ENCODE peak calls at places on chromosomes 7 and 10, in six cellular contexts. U is SJSA1, G is IMR-90, W is GM23248, O is mesendoderm, V is endothelial cell of umbilical vein. K is an unnamed sample. For H3K4me1, the result is how much of the 10 kb centered on the place peaks cover.

GRCh38 chr10:66842867-66843266 is 83.0 kb upstream of the LRRTM3 start:
- DNase-seq in O (no peak), U (no peak), V (no peak), G (no peak), W (no peak), K (no peak)

GRCh38 chr10:24518981-24519597 is 204.6 kb downstream of the ARHGAP21 start:
- DNase-seq in W (peak), V (peak), O (peak), U (peak), G (peak), K (peak)

GRCh38 chr10:126006906-126007305 is 110.5 kb downstream of the FANK1 start:
- DNase-seq in U (no peak), W (no peak), G (no peak), O (no peak), V (no peak), K (no peak)

GRCh38 chr10:99292159-99292558 is 37.0 kb upstream of the CNNM1 start:
- DNase-seq in V (no peak), G (peak), U (peak), W (peak), O (no peak), K (no peak)

GRCh38 chr7:20787658-20788057 is 972 bp upstream of the SP8 start:
- DNase-seq in G (no peak), O (peak), U (no peak), V (no peak), W (no peak), K (no peak)

GRCh38 chr10:60733189-60733815 is 45.0 kb upstream of the CDK1 start:
- DNase-seq in O (peak), V (no peak), W (peak), U (peak), G (no peak), K (peak)

GRCh38 chr7:152050547-152050971 is 25.1 kb downstream of the GALNT11 start:
- DNase-seq in G (peak), V (no peak), U (peak), O (peak), W (peak), K (no peak)

GRCh38 chr10:106863549-106863948 is 301.0 kb downstream of the SORCS1 start:
- DNase-seq in O (peak), G (no peak), W (no peak), V (no peak), U (no peak), K (no peak)

GRCh38 chr10:71522438-71523144 is 125.9 kb downstream of the CDH23 start:
- DNase-seq in W (no peak), G (no peak), U (no peak), O (peak), V (no peak), K (no peak)

GRCh38 chr7:131080754-131081153 is 246.9 kb upstream of the MKLN1 start:
- DNase-seq in U (no peak), V (no peak), W (no peak), O (no peak), G (no peak), K (no peak)

GRCh38 chr7:36794689-36795088 is 70.4 kb upstream of the AOAH start:
- DNase-seq in W (no peak), G (no peak), O (peak), U (no peak), V (no peak), K (no peak)

GRCh38 chr10:31751401-31752080 is 177.1 kb downstream of the ARHGAP12 start:
- DNase-seq in U (no peak), O (no peak), G (no peak), V (no peak), W (no peak), K (no peak)

GRCh38 chr10:48444266-48444665 is 137.8 kb downstream of the MAPK8 start:
- DNase-seq in G (peak), W (no peak), U (no peak), V (peak), O (peak), K (peak)

GRCh38 chr7:138918176-138918575 is 63.0 kb downstream of the KIAA1549 start:
- DNase-seq in W (no peak), G (no peak), V (no peak), O (no peak), U (no peak), K (no peak)

GRCh38 chr10:29692121-29692539 is 57.4 kb upstream of the SVIL start:
- DNase-seq in V (peak), U (peak), O (peak), W (peak), G (peak), K (no peak)
- H3K4me1 ChIP-seq in V (under half), U (under half), O (under half), W (under half), G (under half), K (under half)

GRCh38 chr10:122019414-122019975 is 30.5 kb downstream of the TACC2 start:
- DNase-seq in V (no peak), O (peak), W (no peak), U (no peak), G (no peak), K (peak)
- H3K27ac ChIP-seq in V (no peak), O (no peak), W (no peak), U (no peak), G (no peak), K (peak)

GRCh38 chr10:90871761-90872647 is at the start of gene RPP30:
- DNase-seq in U (peak), W (peak), O (peak), V (peak), G (peak), K (peak)
- H3K4me1 ChIP-seq in U (under half), W (under half), O (under half), V (under half), G (under half), K (under half)

GRCh38 chr10:118241229-118242137 is 100.6 kb downstream of the FAM204A start:
- DNase-seq in O (peak), G (peak), U (peak), V (peak), W (peak), K (peak)
- H3K27ac ChIP-seq in O (no peak), G (no peak), U (no peak), V (no peak), W (no peak), K (no peak)

GRCh38 chr7:142413280-142414000 is 155.6 kb upstream of the PRSS58 start:
- DNase-seq in U (no peak), W (no peak), O (no peak), G (no peak), V (no peak), K (no peak)
- H3K4me1 ChIP-seq in U (under half), W (under half), O (under half), G (under half), V (under half), K (under half)

GRCh38 chr7:51229106-51229537 is 87.5 kb downstream of the COBL start:
- DNase-seq in G (no peak), V (no peak), O (no peak), W (no peak), U (no peak), K (no peak)
- H3K27ac ChIP-seq in G (no peak), V (no peak), O (no peak), W (no peak), U (no peak), K (no peak)

DNA sequence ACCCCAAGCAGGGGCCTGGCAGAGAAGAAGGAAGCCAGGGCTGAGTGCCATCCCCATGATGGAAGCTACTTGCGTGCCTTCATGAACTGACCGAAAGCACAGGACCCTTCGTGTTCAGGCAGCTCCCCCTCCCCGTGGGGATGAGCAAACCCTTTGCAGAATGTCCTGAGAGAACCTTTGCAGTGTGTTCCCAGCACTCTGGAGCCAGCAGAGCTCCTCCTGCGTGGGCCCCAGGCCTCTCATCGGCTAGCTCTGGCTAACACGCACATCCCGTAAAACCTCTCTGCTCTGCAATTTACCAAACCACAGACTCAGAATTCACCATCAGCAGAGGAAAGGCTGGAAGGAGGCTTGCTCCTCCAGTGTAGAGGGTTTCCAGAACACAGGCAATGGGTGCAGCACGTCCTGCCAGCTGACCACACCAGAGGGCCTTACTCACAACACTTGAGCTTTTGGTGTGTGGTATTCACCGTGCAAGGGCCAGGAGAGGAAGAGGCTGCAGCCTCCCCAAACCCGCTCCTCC is 3.1 kb downstream of the SH3PXD2A start:
- DNase-seq in U (no peak), W (peak), V (no peak), O (no peak), G (peak), K (no peak)
- H3K4me1 ChIP-seq in U (under half), W (half or more), V (under half), O (under half), G (under half), K (under half)

DNA sequence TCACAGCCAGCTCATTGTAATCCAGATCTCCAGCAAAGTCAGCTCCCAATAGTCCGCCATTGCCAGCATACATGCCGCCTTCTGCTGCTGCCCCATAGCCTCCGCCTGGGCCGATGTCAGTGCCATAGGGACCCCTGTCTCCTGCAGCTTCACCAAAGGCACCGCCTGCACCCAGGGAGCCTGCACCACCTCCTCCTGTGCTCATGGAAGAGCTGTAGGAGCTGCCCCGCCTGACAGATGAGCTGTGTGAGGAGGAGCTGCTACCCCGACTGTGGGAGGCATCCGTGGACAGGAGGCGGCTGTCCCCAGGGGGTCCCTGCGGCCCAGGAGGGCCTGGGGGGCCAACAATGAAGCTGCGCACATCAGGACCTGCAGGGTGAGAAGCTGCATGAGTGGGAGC is 51.7 kb downstream of the COL17A1 start:
- DNase-seq in G (no peak), O (no peak), W (no peak), U (no peak), V (no peak), K (no peak)
- H3K27ac ChIP-seq in G (no peak), O (no peak), W (no peak), U (no peak), V (no peak), K (no peak)

DNA sequence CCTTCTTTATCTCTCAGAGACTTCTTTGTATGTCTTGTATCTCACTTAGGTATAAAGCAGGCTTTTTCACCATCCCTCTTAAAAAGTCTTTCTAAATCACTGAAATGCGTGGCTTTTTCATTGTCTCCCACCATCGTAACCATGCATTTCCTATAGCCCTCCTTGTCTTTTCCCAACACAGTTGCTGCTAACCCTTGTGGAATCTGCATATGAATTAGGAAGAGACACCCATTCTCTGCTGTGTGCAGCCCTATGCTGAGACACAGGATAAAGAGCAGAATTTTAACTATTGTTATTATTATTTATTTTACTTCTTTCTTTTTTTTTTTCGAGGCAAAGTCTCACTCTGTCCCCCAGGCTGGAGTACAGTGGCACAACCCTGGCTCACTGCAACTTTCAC is 804.3 kb upstream of the COBL start:
- DNase-seq in V (no peak), W (no peak), G (no peak), U (no peak), O (no peak), K (no peak)
- H3K4me1 ChIP-seq in V (under half), W (under half), G (under half), U (under half), O (under half), K (under half)

GRCh38 chr10:26483554-26483953 is 45.4 kb downstream of the APBB1IP start:
- DNase-seq in G (no peak), O (no peak), U (no peak), W (no peak), V (no peak), K (no peak)

GRCh38 chr10:26479766-26480492 is 41.8 kb downstream of the APBB1IP start:
- DNase-seq in G (no peak), V (no peak), O (no peak), U (no peak), W (no peak), K (peak)

GRCh38 chr10:26480909-26481703 is 43.0 kb downstream of the APBB1IP start:
- DNase-seq in U (no peak), O (no peak), V (no peak), W (no peak), G (no peak), K (no peak)

GRCh38 chr10:26485150-26485941 is 47.2 kb downstream of the APBB1IP start:
- DNase-seq in W (peak), O (no peak), U (no peak), V (no peak), G (no peak), K (no peak)

DNA sequence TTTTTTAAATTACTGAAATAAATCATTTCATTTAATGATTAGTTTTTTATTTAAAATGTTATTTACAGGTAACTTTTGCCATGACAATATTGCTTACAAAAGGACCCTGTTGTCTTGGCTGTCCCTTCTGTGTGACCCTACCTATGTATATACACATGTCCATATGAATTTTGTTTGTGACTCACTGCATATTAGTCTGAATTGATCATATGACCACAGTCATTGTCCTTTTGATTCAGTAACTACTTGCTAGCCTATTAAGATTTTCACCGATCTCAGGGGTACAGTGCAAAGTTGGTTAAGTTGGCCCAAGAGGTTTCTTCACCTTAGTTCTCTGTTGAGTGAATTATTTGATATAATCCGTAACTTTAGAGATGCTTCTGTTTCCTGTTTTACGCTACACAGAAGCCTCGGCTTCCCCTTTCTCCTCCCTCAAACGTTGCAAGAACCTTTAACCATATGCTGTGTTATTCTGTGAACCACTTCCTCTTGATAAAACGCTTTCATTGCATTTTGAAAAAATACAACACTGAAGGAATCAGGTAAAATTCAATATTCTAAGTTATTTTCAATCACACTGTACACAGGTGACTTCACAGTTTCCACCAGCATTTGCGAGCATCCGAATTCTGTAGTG is 43.9 kb downstream of the APBB1IP start:
- DNase-seq in G (no peak), V (no peak), W (no peak), U (no peak), O (no peak), K (peak)
- H3K27ac ChIP-seq in G (no peak), V (no peak), W (no peak), U (no peak), O (no peak), K (no peak)

K was measured in small intestine.